ENCODE peak calls at places on chromosomes 12 and 14, in seven cellular contexts. One of them, this sample, is unnamed. For H3K4me1 and H3K27me3, the result is how much of the 10 kb centered on the place peaks cover.

GRCh38 chr14:59463773-59464650 is 1.2 kb downstream of the GPR135 start:
- DNase-seq in aorta: peak
- DNase-seq in CD8-positive, alpha-beta T cell: no peak
- DNase-seq in adrenal gland: no peak
- DNase-seq in Panc1: no peak
- DNase-seq in mesenchymal stem cell: no peak
- DNase-seq in body of pancreas: peak
- DNase-seq in this sample: no peak

GRCh38 chr14:102140027-102140749 is 491 bp downstream of the WDR20 start:
- DNase-seq in aorta: peak
- DNase-seq in CD8-positive, alpha-beta T cell: peak
- DNase-seq in adrenal gland: peak
- DNase-seq in Panc1: no peak
- DNase-seq in mesenchymal stem cell: peak
- DNase-seq in body of pancreas: peak
- DNase-seq in this sample: peak

GRCh38 chr12:104998423-104999346 is 12.6 kb downstream of the NOPCHAP1 start:
- DNase-seq in aorta: no peak
- DNase-seq in CD8-positive, alpha-beta T cell: no peak
- DNase-seq in adrenal gland: no peak
- DNase-seq in Panc1: no peak
- DNase-seq in mesenchymal stem cell: no peak
- DNase-seq in body of pancreas: peak
- DNase-seq in this sample: no peak

GRCh38 chr12:52874573-52875435 is 26.0 kb upstream of the KRT78 start:
- DNase-seq in aorta: no peak
- DNase-seq in CD8-positive, alpha-beta T cell: no peak
- DNase-seq in adrenal gland: no peak
- DNase-seq in Panc1: no peak
- DNase-seq in mesenchymal stem cell: no peak
- DNase-seq in body of pancreas: no peak
- DNase-seq in this sample: no peak

GRCh38 chr12:117098361-117099217 is 627 bp downstream of the TESC start:
- DNase-seq in aorta: peak
- DNase-seq in CD8-positive, alpha-beta T cell: no peak
- DNase-seq in adrenal gland: no peak
- DNase-seq in Panc1: no peak
- DNase-seq in mesenchymal stem cell: no peak
- DNase-seq in body of pancreas: peak
- DNase-seq in this sample: peak

GRCh38 chr14:28596336-28596735 is 170.3 kb upstream of the FOXG1 start:
- DNase-seq in aorta: no peak
- DNase-seq in CD8-positive, alpha-beta T cell: no peak
- DNase-seq in adrenal gland: no peak
- DNase-seq in Panc1: no peak
- DNase-seq in mesenchymal stem cell: no peak
- DNase-seq in body of pancreas: no peak
- DNase-seq in this sample: no peak

GRCh38 chr12:79098530-79098929 is 234.0 kb downstream of the SYT1 start:
- DNase-seq in aorta: no peak
- DNase-seq in CD8-positive, alpha-beta T cell: no peak
- DNase-seq in adrenal gland: no peak
- DNase-seq in Panc1: no peak
- DNase-seq in mesenchymal stem cell: no peak
- DNase-seq in body of pancreas: no peak
- DNase-seq in this sample: no peak

GRCh38 chr12:88756153-88756552 is 175.9 kb upstream of the KITLG start:
- DNase-seq in aorta: no peak
- DNase-seq in CD8-positive, alpha-beta T cell: no peak
- DNase-seq in adrenal gland: no peak
- DNase-seq in Panc1: no peak
- DNase-seq in mesenchymal stem cell: no peak
- DNase-seq in body of pancreas: no peak
- DNase-seq in this sample: no peak

GRCh38 chr12:6772729-6773661 is 675 bp downstream of the LAG3 start:
- DNase-seq in aorta: no peak
- DNase-seq in CD8-positive, alpha-beta T cell: no peak
- DNase-seq in adrenal gland: no peak
- DNase-seq in Panc1: no peak
- DNase-seq in mesenchymal stem cell: no peak
- DNase-seq in body of pancreas: no peak
- DNase-seq in this sample: no peak

GRCh38 chr12:42922512-42922865 is 332.9 kb upstream of the PRICKLE1 start:
- DNase-seq in aorta: no peak
- DNase-seq in CD8-positive, alpha-beta T cell: no peak
- DNase-seq in adrenal gland: no peak
- DNase-seq in Panc1: no peak
- DNase-seq in mesenchymal stem cell: peak
- DNase-seq in body of pancreas: no peak
- DNase-seq in this sample: no peak

GRCh38 chr12:82108615-82109014 is 249.6 kb downstream of the CCDC59 start:
- DNase-seq in aorta: no peak
- DNase-seq in CD8-positive, alpha-beta T cell: no peak
- DNase-seq in adrenal gland: no peak
- DNase-seq in Panc1: no peak
- DNase-seq in mesenchymal stem cell: no peak
- DNase-seq in body of pancreas: no peak
- DNase-seq in this sample: no peak

GRCh38 chr12:51392556-51393237 is 1.5 kb upstream of the GALNT6 start:
- DNase-seq in aorta: no peak
- DNase-seq in CD8-positive, alpha-beta T cell: peak
- DNase-seq in adrenal gland: no peak
- DNase-seq in Panc1: no peak
- DNase-seq in mesenchymal stem cell: peak
- DNase-seq in body of pancreas: peak
- DNase-seq in this sample: peak

GRCh38 chr12:43285248-43285647 is 266.8 kb downstream of the ADAMTS20 start:
- DNase-seq in aorta: no peak
- DNase-seq in CD8-positive, alpha-beta T cell: no peak
- DNase-seq in adrenal gland: no peak
- DNase-seq in Panc1: no peak
- DNase-seq in mesenchymal stem cell: peak
- DNase-seq in body of pancreas: no peak
- DNase-seq in this sample: no peak

GRCh38 chr14:38951451-38951850 is 151.6 kb downstream of the SEC23A start:
- DNase-seq in aorta: no peak
- DNase-seq in CD8-positive, alpha-beta T cell: no peak
- DNase-seq in adrenal gland: no peak
- DNase-seq in Panc1: no peak
- DNase-seq in mesenchymal stem cell: no peak
- DNase-seq in body of pancreas: no peak
- DNase-seq in this sample: no peak

GRCh38 chr12:6644903-6645302 is 2.3 kb downstream of the ACRBP start:
- DNase-seq in aorta: no peak
- DNase-seq in CD8-positive, alpha-beta T cell: no peak
- DNase-seq in adrenal gland: no peak
- DNase-seq in Panc1: no peak
- DNase-seq in mesenchymal stem cell: no peak
- DNase-seq in body of pancreas: peak
- DNase-seq in this sample: no peak

GRCh38 chr12:68745376-68745903 is 536 bp upstream of the SLC35E3 start:
- DNase-seq in aorta: no peak
- DNase-seq in CD8-positive, alpha-beta T cell: no peak
- DNase-seq in adrenal gland: no peak
- DNase-seq in Panc1: no peak
- DNase-seq in mesenchymal stem cell: no peak
- DNase-seq in body of pancreas: no peak
- DNase-seq in this sample: no peak

GRCh38 chr14:96741151-96741977 is 55.8 kb upstream of the VRK1 start:
- DNase-seq in aorta: peak
- DNase-seq in CD8-positive, alpha-beta T cell: peak
- DNase-seq in adrenal gland: peak
- DNase-seq in Panc1: no peak
- DNase-seq in mesenchymal stem cell: peak
- DNase-seq in body of pancreas: peak
- DNase-seq in this sample: peak

GRCh38 chr12:70648831-70649230 is 11.6 kb upstream of the PTPRB start:
- DNase-seq in aorta: no peak
- DNase-seq in CD8-positive, alpha-beta T cell: no peak
- DNase-seq in adrenal gland: no peak
- DNase-seq in Panc1: no peak
- DNase-seq in mesenchymal stem cell: no peak
- DNase-seq in body of pancreas: no peak
- DNase-seq in this sample: no peak

GRCh38 chr14:104545151-104545931 is 34.2 kb upstream of the C14orf180 start:
- DNase-seq in aorta: peak
- DNase-seq in CD8-positive, alpha-beta T cell: no peak
- DNase-seq in adrenal gland: peak
- DNase-seq in Panc1: no peak
- DNase-seq in mesenchymal stem cell: no peak
- DNase-seq in body of pancreas: no peak
- DNase-seq in this sample: no peak

GRCh38 chr12:80156306-80156705 is 57.0 kb downstream of the OTOGL start:
- DNase-seq in aorta: no peak
- DNase-seq in CD8-positive, alpha-beta T cell: no peak
- DNase-seq in adrenal gland: no peak
- DNase-seq in Panc1: no peak
- DNase-seq in mesenchymal stem cell: no peak
- DNase-seq in body of pancreas: no peak
- DNase-seq in this sample: no peak

GRCh38 chr12:6635856-6636521 is at the start of gene LPAR5:
- DNase-seq in aorta: no peak
- DNase-seq in CD8-positive, alpha-beta T cell: peak
- DNase-seq in adrenal gland: peak
- DNase-seq in Panc1: no peak
- DNase-seq in mesenchymal stem cell: peak
- DNase-seq in body of pancreas: no peak
- DNase-seq in this sample: peak

GRCh38 chr14:57871487-57872080 is 5.7 kb upstream of the SLC35F4 start:
- DNase-seq in aorta: no peak
- DNase-seq in CD8-positive, alpha-beta T cell: no peak
- DNase-seq in adrenal gland: peak
- DNase-seq in Panc1: peak
- DNase-seq in mesenchymal stem cell: peak
- DNase-seq in body of pancreas: peak
- DNase-seq in this sample: no peak

GRCh38 chr14:105168979-105169507 is 467 bp upstream of the JAG2 start:
- DNase-seq in aorta: no peak
- DNase-seq in CD8-positive, alpha-beta T cell: peak
- DNase-seq in adrenal gland: no peak
- DNase-seq in Panc1: no peak
- DNase-seq in mesenchymal stem cell: peak
- DNase-seq in body of pancreas: peak
- DNase-seq in this sample: no peak

GRCh38 chr14:35337074-35337556 is 44.9 kb downstream of the PSMA6 start:
- DNase-seq in aorta: no peak
- DNase-seq in CD8-positive, alpha-beta T cell: no peak
- DNase-seq in adrenal gland: no peak
- DNase-seq in Panc1: no peak
- DNase-seq in mesenchymal stem cell: no peak
- DNase-seq in body of pancreas: no peak
- DNase-seq in this sample: no peak
- H3K4me1 ChIP-seq in aorta: under half
- H3K4me1 ChIP-seq in CD8-positive, alpha-beta T cell: under half
- H3K4me1 ChIP-seq in adrenal gland: half or more
- H3K4me1 ChIP-seq in Panc1: half or more
- H3K4me1 ChIP-seq in mesenchymal stem cell: under half
- H3K4me1 ChIP-seq in body of pancreas: half or more
- H3K4me1 ChIP-seq in this sample: half or more

GRCh38 chr14:35963209-35963608 is 137.1 kb downstream of the BRMS1L start:
- DNase-seq in aorta: no peak
- DNase-seq in CD8-positive, alpha-beta T cell: no peak
- DNase-seq in adrenal gland: no peak
- DNase-seq in Panc1: no peak
- DNase-seq in mesenchymal stem cell: no peak
- DNase-seq in body of pancreas: no peak
- DNase-seq in this sample: no peak
- H3K27me3 ChIP-seq in aorta: under half
- H3K27me3 ChIP-seq in CD8-positive, alpha-beta T cell: under half
- H3K27me3 ChIP-seq in adrenal gland: under half
- H3K27me3 ChIP-seq in Panc1: under half
- H3K27me3 ChIP-seq in mesenchymal stem cell: under half
- H3K27me3 ChIP-seq in body of pancreas: under half
- H3K27me3 ChIP-seq in this sample: under half

DNA sequence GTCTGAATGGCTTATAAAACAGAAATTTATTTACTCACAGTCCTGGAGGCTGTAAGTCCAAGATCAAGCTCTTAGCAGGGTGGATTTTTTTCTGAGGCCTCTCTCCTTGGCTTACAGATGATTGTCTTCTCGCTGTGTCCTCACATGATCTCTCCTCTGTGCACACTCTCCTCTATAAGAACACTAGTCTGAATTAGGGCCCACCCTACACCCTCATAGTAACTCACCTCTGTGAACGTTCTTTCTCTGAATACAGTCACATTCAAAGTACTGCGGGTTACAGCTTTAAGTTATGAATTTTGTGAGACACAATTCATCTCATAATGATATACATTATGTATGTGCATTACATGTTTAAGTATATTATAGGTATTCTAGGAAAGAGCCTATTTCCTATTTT is 135.7 kb upstream of the ATXN7L3B start:
- DNase-seq in aorta: no peak
- DNase-seq in CD8-positive, alpha-beta T cell: no peak
- DNase-seq in adrenal gland: no peak
- DNase-seq in Panc1: no peak
- DNase-seq in mesenchymal stem cell: no peak
- DNase-seq in body of pancreas: no peak
- DNase-seq in this sample: no peak
- H3K27ac ChIP-seq in aorta: no peak
- H3K27ac ChIP-seq in CD8-positive, alpha-beta T cell: no peak
- H3K27ac ChIP-seq in adrenal gland: no peak
- H3K27ac ChIP-seq in Panc1: no peak
- H3K27ac ChIP-seq in mesenchymal stem cell: no peak
- H3K27ac ChIP-seq in body of pancreas: no peak
- H3K27ac ChIP-seq in this sample: no peak

GRCh38 chr14:50044040-50044651 is 72.2 kb downstream of the VCPKMT start:
- DNase-seq in aorta: no peak
- DNase-seq in CD8-positive, alpha-beta T cell: no peak
- DNase-seq in adrenal gland: no peak
- DNase-seq in Panc1: no peak
- DNase-seq in mesenchymal stem cell: no peak
- DNase-seq in body of pancreas: no peak
- DNase-seq in this sample: no peak
- H3K4me1 ChIP-seq in aorta: under half
- H3K4me1 ChIP-seq in CD8-positive, alpha-beta T cell: half or more
- H3K4me1 ChIP-seq in adrenal gland: under half
- H3K4me1 ChIP-seq in Panc1: under half
- H3K4me1 ChIP-seq in mesenchymal stem cell: under half
- H3K4me1 ChIP-seq in body of pancreas: under half
- H3K4me1 ChIP-seq in this sample: under half